ENCODE peak calls at places on chromosomes 13 and 19, in ten cellular contexts. One of them, this sample, is unnamed.

GRCh38 chr19:56692496-56692895 is 20.9 kb upstream of the ZNF835 start:
- DNase-seq in ovary: peak; percentile 56
- DNase-seq in thoracic aorta: no peak
- DNase-seq in CD8-positive, alpha-beta T cell: no peak
- DNase-seq in kidney epithelial cell: no peak
- DNase-seq in K562: no peak
- DNase-seq in dorsolateral prefrontal cortex: peak; percentile 69
- DNase-seq in suprapubic skin: no peak
- DNase-seq in HAP-1: no peak
- DNase-seq in NT2/D1: peak; percentile 81
- DNase-seq in this sample: no peak

GRCh38 chr13:60273971-60274370 is 110.2 kb upstream of the DIAPH3 start:
- DNase-seq in CD8-positive, alpha-beta T cell: no peak
- DNase-seq in dorsolateral prefrontal cortex: no peak
- DNase-seq in suprapubic skin: no peak
- DNase-seq in NT2/D1: no peak
- DNase-seq in ovary: no peak
- DNase-seq in K562: no peak
- DNase-seq in kidney epithelial cell: no peak
- DNase-seq in HAP-1: peak; percentile 75
- DNase-seq in thoracic aorta: no peak
- DNase-seq in this sample: no peak

GRCh38 chr19:38032951-38033350 is 125.9 kb downstream of the SIPA1L3 start:
- DNase-seq in K562: no peak
- DNase-seq in CD8-positive, alpha-beta T cell: no peak
- DNase-seq in suprapubic skin: no peak
- DNase-seq in NT2/D1: no peak
- DNase-seq in kidney epithelial cell: no peak
- DNase-seq in HAP-1: no peak
- DNase-seq in ovary: no peak
- DNase-seq in dorsolateral prefrontal cortex: no peak
- DNase-seq in thoracic aorta: no peak
- DNase-seq in this sample: no peak

GRCh38 chr19:50555447-50556235 is 12.6 kb downstream of the LRRC4B start:
- DNase-seq in NT2/D1: no peak
- DNase-seq in ovary: no peak
- DNase-seq in thoracic aorta: no peak
- DNase-seq in suprapubic skin: no peak
- DNase-seq in dorsolateral prefrontal cortex: no peak
- DNase-seq in CD8-positive, alpha-beta T cell: no peak
- DNase-seq in HAP-1: peak; percentile 39
- DNase-seq in K562: no peak
- DNase-seq in kidney epithelial cell: no peak
- DNase-seq in this sample: no peak

GRCh38 chr19:7986321-7987083 is 18.9 kb downstream of the ELAVL1 start:
- DNase-seq in NT2/D1: no peak
- DNase-seq in K562: no peak
- DNase-seq in thoracic aorta: no peak
- DNase-seq in HAP-1: no peak
- DNase-seq in kidney epithelial cell: peak; percentile 49
- DNase-seq in ovary: no peak
- DNase-seq in suprapubic skin: no peak
- DNase-seq in dorsolateral prefrontal cortex: no peak
- DNase-seq in CD8-positive, alpha-beta T cell: no peak
- DNase-seq in this sample: no peak

GRCh38 chr19:18967358-18968146 is 26.5 kb upstream of the HOMER3 start:
- DNase-seq in NT2/D1: no peak
- DNase-seq in suprapubic skin: peak; percentile 91
- DNase-seq in kidney epithelial cell: peak; percentile 76
- DNase-seq in dorsolateral prefrontal cortex: no peak
- DNase-seq in HAP-1: no peak
- DNase-seq in thoracic aorta: peak; percentile 7
- DNase-seq in CD8-positive, alpha-beta T cell: no peak
- DNase-seq in ovary: no peak
- DNase-seq in K562: no peak
- DNase-seq in this sample: no peak

GRCh38 chr13:52848455-52849190 is at the start of gene PCDH8:
- DNase-seq in dorsolateral prefrontal cortex: peak; percentile 68
- DNase-seq in CD8-positive, alpha-beta T cell: no peak
- DNase-seq in K562: no peak
- DNase-seq in thoracic aorta: no peak
- DNase-seq in kidney epithelial cell: no peak
- DNase-seq in NT2/D1: peak; percentile 76
- DNase-seq in HAP-1: no peak
- DNase-seq in ovary: no peak
- DNase-seq in suprapubic skin: no peak
- DNase-seq in this sample: no peak

GRCh38 chr19:45087531-45087930 is 5.4 kb upstream of the PPP1R37 start:
- DNase-seq in dorsolateral prefrontal cortex: no peak
- DNase-seq in CD8-positive, alpha-beta T cell: peak; percentile 33
- DNase-seq in thoracic aorta: no peak
- DNase-seq in K562: no peak
- DNase-seq in NT2/D1: no peak
- DNase-seq in ovary: no peak
- DNase-seq in HAP-1: no peak
- DNase-seq in kidney epithelial cell: no peak
- DNase-seq in suprapubic skin: no peak
- DNase-seq in this sample: no peak

GRCh38 chr19:8576273-8576993 is 809 bp downstream of the MYO1F start:
- DNase-seq in NT2/D1: no peak
- DNase-seq in kidney epithelial cell: no peak
- DNase-seq in thoracic aorta: no peak
- DNase-seq in K562: no peak
- DNase-seq in ovary: no peak
- DNase-seq in HAP-1: no peak
- DNase-seq in dorsolateral prefrontal cortex: no peak
- DNase-seq in suprapubic skin: no peak
- DNase-seq in CD8-positive, alpha-beta T cell: no peak
- DNase-seq in this sample: no peak

GRCh38 chr19:10288662-10289166 is 1.0 kb upstream of the ICAM5 start:
- DNase-seq in NT2/D1: no peak
- DNase-seq in kidney epithelial cell: no peak
- DNase-seq in K562: peak; percentile 83
- DNase-seq in thoracic aorta: no peak
- DNase-seq in dorsolateral prefrontal cortex: no peak
- DNase-seq in HAP-1: peak; percentile 86
- DNase-seq in ovary: no peak
- DNase-seq in CD8-positive, alpha-beta T cell: no peak
- DNase-seq in suprapubic skin: no peak
- DNase-seq in this sample: peak; percentile 71

GRCh38 chr13:101698400-101698799 is 245.9 kb downstream of the ITGBL1 start:
- DNase-seq in K562: no peak
- DNase-seq in thoracic aorta: no peak
- DNase-seq in suprapubic skin: no peak
- DNase-seq in CD8-positive, alpha-beta T cell: no peak
- DNase-seq in kidney epithelial cell: no peak
- DNase-seq in HAP-1: no peak
- DNase-seq in ovary: no peak
- DNase-seq in dorsolateral prefrontal cortex: no peak
- DNase-seq in NT2/D1: no peak
- DNase-seq in this sample: no peak

GRCh38 chr13:89205856-89206255 is 1534.7 kb downstream of the SLITRK5 start:
- DNase-seq in dorsolateral prefrontal cortex: no peak
- DNase-seq in suprapubic skin: no peak
- DNase-seq in thoracic aorta: no peak
- DNase-seq in HAP-1: no peak
- DNase-seq in K562: no peak
- DNase-seq in ovary: no peak
- DNase-seq in CD8-positive, alpha-beta T cell: no peak
- DNase-seq in kidney epithelial cell: no peak
- DNase-seq in NT2/D1: no peak
- DNase-seq in this sample: no peak
- H3K27me3 ChIP-seq in dorsolateral prefrontal cortex: no peaks in the 10 kb centered on the region
- H3K27me3 ChIP-seq in suprapubic skin: no peaks in the 10 kb centered on the region
- H3K27me3 ChIP-seq in thoracic aorta: no peaks in the 10 kb centered on the region
- H3K27me3 ChIP-seq in HAP-1: no peaks in the 10 kb centered on the region
- H3K27me3 ChIP-seq in K562: no peaks in the 10 kb centered on the region
- H3K27me3 ChIP-seq in ovary: no peaks in the 10 kb centered on the region
- H3K27me3 ChIP-seq in CD8-positive, alpha-beta T cell: no peaks in the 10 kb centered on the region
- H3K27me3 ChIP-seq in kidney epithelial cell: no peaks in the 10 kb centered on the region
- H3K27me3 ChIP-seq in NT2/D1: no peaks in the 10 kb centered on the region
- H3K27me3 ChIP-seq in this sample: no peaks in the 10 kb centered on the region

DNA sequence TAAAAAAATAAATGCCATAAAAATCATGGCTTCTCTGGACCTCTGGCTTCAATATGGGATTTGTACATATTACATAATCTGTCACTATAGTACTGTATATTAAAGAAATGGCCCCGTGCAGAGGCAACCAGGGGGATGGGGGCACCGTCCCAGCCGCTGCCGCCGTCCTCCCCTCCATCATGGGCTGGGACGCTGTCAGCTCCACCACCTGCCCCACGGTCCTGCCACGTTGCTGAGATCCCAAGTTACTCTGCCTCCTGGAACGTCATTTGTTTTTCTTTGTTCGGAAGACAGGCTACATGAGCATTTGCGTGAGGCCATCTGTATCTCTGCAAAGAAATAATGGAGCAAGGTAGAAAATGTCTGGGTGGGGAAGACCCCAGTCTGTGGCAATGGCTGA is 313.4 kb downstream of the ZNF536 start:
- DNase-seq in suprapubic skin: no peak
- DNase-seq in dorsolateral prefrontal cortex: no peak
- DNase-seq in thoracic aorta: no peak
- DNase-seq in kidney epithelial cell: no peak
- DNase-seq in K562: no peak
- DNase-seq in CD8-positive, alpha-beta T cell: no peak
- DNase-seq in NT2/D1: no peak
- DNase-seq in HAP-1: no peak
- DNase-seq in ovary: no peak
- DNase-seq in this sample: no peak
- H3K27me3 ChIP-seq in suprapubic skin: peaks cover 26% of the 10 kb centered on the region
- H3K27me3 ChIP-seq in dorsolateral prefrontal cortex: no peaks in the 10 kb centered on the region
- H3K27me3 ChIP-seq in thoracic aorta: no peaks in the 10 kb centered on the region
- H3K27me3 ChIP-seq in kidney epithelial cell: no peaks in the 10 kb centered on the region
- H3K27me3 ChIP-seq in K562: peaks cover 45% of the 10 kb centered on the region
- H3K27me3 ChIP-seq in CD8-positive, alpha-beta T cell: no peaks in the 10 kb centered on the region
- H3K27me3 ChIP-seq in NT2/D1: no peaks in the 10 kb centered on the region
- H3K27me3 ChIP-seq in HAP-1: no peaks in the 10 kb centered on the region
- H3K27me3 ChIP-seq in ovary: no peaks in the 10 kb centered on the region
- H3K27me3 ChIP-seq in this sample: peaks cover 6% of the 10 kb centered on the region

GRCh38 chr19:42177686-42178019 is 39.8 kb downstream of the DEDD2 start:
- DNase-seq in K562: no peak
- DNase-seq in CD8-positive, alpha-beta T cell: no peak
- DNase-seq in HAP-1: no peak
- DNase-seq in dorsolateral prefrontal cortex: no peak
- DNase-seq in ovary: no peak
- DNase-seq in NT2/D1: no peak
- DNase-seq in thoracic aorta: no peak
- DNase-seq in suprapubic skin: no peak
- DNase-seq in kidney epithelial cell: no peak
- DNase-seq in this sample: no peak

GRCh38 chr19:42175335-42175734 is 42.1 kb downstream of the DEDD2 start:
- DNase-seq in dorsolateral prefrontal cortex: no peak
- DNase-seq in thoracic aorta: no peak
- DNase-seq in NT2/D1: no peak
- DNase-seq in CD8-positive, alpha-beta T cell: no peak
- DNase-seq in ovary: no peak
- DNase-seq in kidney epithelial cell: no peak
- DNase-seq in K562: no peak
- DNase-seq in suprapubic skin: no peak
- DNase-seq in HAP-1: no peak
- DNase-seq in this sample: no peak

GRCh38 chr19:42176649-42176989 is 40.9 kb downstream of the DEDD2 start:
- DNase-seq in kidney epithelial cell: no peak
- DNase-seq in thoracic aorta: no peak
- DNase-seq in CD8-positive, alpha-beta T cell: no peak
- DNase-seq in NT2/D1: no peak
- DNase-seq in ovary: no peak
- DNase-seq in HAP-1: no peak
- DNase-seq in K562: no peak
- DNase-seq in dorsolateral prefrontal cortex: no peak
- DNase-seq in suprapubic skin: no peak
- DNase-seq in this sample: no peak

GRCh38 chr19:42175952-42176648 is 41.4 kb downstream of the DEDD2 start:
- DNase-seq in CD8-positive, alpha-beta T cell: no peak
- DNase-seq in HAP-1: peak; percentile 37
- DNase-seq in dorsolateral prefrontal cortex: no peak
- DNase-seq in suprapubic skin: no peak
- DNase-seq in thoracic aorta: no peak
- DNase-seq in NT2/D1: peak; percentile 15
- DNase-seq in ovary: no peak
- DNase-seq in K562: no peak
- DNase-seq in kidney epithelial cell: no peak
- DNase-seq in this sample: peak; percentile 24

DNA sequence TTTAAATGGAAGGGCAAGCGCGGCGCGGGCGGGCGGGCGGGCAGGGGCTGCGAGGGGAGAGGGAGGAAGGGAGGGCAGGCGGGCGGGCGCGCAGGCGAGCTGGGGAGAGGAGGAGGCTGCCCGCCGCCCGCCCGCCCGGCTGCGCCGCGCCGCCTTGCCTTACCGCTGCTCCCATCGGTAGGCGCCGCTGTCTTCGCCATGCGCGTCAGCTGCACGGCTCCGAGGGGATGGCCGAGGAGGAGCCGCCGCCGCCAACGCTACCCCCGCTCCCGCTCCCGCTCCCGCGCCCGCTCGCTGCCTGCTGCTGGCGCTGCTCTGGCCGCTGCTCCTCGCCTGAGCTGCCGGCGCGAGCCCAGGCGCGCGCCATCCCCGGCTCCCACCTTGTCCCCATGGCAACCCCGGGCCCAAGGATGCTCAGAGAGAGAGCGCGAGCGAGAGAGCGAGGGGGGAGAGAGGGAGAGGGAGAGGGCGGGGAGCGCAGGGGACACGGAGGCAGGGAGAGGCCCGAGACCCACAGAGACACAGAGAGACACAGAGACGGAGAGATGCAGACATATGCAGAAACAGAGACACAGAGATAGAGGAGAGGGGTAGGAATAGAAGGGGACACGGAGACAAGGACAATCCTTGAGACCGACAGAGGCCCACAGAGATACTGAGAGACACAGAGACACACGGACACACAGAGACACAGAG is 40.3 kb downstream of the DEDD2 start:
- DNase-seq in NT2/D1: peak; percentile 60
- DNase-seq in thoracic aorta: no peak
- DNase-seq in CD8-positive, alpha-beta T cell: peak; percentile 68
- DNase-seq in HAP-1: peak; percentile 79
- DNase-seq in suprapubic skin: no peak
- DNase-seq in dorsolateral prefrontal cortex: peak; percentile 55
- DNase-seq in kidney epithelial cell: peak; percentile 10
- DNase-seq in K562: peak; percentile 69
- DNase-seq in ovary: peak; percentile 80
- DNase-seq in this sample: peak; percentile 77
- H3K27me3 ChIP-seq in NT2/D1: peaks cover 88% of the 10 kb centered on the region
- H3K27me3 ChIP-seq in thoracic aorta: peaks cover 15% of the 10 kb centered on the region
- H3K27me3 ChIP-seq in CD8-positive, alpha-beta T cell: no peaks in the 10 kb centered on the region
- H3K27me3 ChIP-seq in HAP-1: peaks cover 57% of the 10 kb centered on the region
- H3K27me3 ChIP-seq in suprapubic skin: peaks cover 78% of the 10 kb centered on the region
- H3K27me3 ChIP-seq in dorsolateral prefrontal cortex: peaks cover 7% of the 10 kb centered on the region
- H3K27me3 ChIP-seq in kidney epithelial cell: peaks cover 63% of the 10 kb centered on the region
- H3K27me3 ChIP-seq in K562: peaks cover 83% of the 10 kb centered on the region
- H3K27me3 ChIP-seq in ovary: no peaks in the 10 kb centered on the region
- H3K27me3 ChIP-seq in this sample: peaks cover 24% of the 10 kb centered on the region

DNA sequence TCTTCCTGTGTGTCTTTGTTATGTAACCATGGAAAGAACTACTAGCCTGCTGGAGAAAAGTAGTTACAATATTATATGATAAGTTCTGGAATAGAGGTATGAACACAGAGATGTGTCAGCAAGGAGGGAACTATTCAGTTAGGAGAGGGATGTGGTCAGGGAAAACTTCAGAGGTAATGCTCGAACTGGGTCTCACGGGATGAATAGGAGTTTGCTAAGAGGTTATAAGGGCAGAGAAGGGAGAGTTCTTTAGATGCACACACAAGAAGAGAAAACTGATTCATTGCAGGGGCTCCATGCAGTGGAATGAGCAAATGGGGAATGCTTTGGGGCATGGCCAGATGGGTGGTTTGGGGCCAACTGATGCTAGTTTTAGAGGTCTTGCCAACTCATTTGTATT is 46.0 kb upstream of the SIAH3 start:
- DNase-seq in thoracic aorta: no peak
- DNase-seq in kidney epithelial cell: no peak
- DNase-seq in suprapubic skin: no peak
- DNase-seq in dorsolateral prefrontal cortex: no peak
- DNase-seq in K562: no peak
- DNase-seq in NT2/D1: no peak
- DNase-seq in CD8-positive, alpha-beta T cell: no peak
- DNase-seq in ovary: no peak
- DNase-seq in HAP-1: no peak
- DNase-seq in this sample: no peak
- H3K27me3 ChIP-seq in thoracic aorta: no peaks in the 10 kb centered on the region
- H3K27me3 ChIP-seq in kidney epithelial cell: no peaks in the 10 kb centered on the region
- H3K27me3 ChIP-seq in suprapubic skin: peaks cover 4% of the 10 kb centered on the region
- H3K27me3 ChIP-seq in dorsolateral prefrontal cortex: no peaks in the 10 kb centered on the region
- H3K27me3 ChIP-seq in K562: peaks cover 4% of the 10 kb centered on the region
- H3K27me3 ChIP-seq in NT2/D1: no peaks in the 10 kb centered on the region
- H3K27me3 ChIP-seq in CD8-positive, alpha-beta T cell: no peaks in the 10 kb centered on the region
- H3K27me3 ChIP-seq in ovary: no peaks in the 10 kb centered on the region
- H3K27me3 ChIP-seq in HAP-1: no peaks in the 10 kb centered on the region
- H3K27me3 ChIP-seq in this sample: peaks cover 9% of the 10 kb centered on the region

This sample was measured in CD4-positive, CD25-positive, alpha-beta regulatory T cell.